ENCODE peak calls at places on chromosome 12, in nine cellular contexts. A, S, P, M, R, K, T, O and C are unnamed samples.
A peak's percentile ranks its signal among the peaks of the same experiment; 100 is the strongest.

GRCh38 chr12:126493366-126494108 is 1428.3 kb downstream of the AACS start:
- DNase-seq in M (no peak), R (no peak), A (no peak), S (no peak), K (no peak), T (no peak), P (peak; percentile 50), O (no peak), C (no peak)

GRCh38 chr12:68903511-68903910 is 29.5 kb downstream of the CPM start:
- DNase-seq in K (no peak), A (no peak), T (no peak), O (no peak), P (no peak), S (no peak), R (no peak), M (no peak), C (no peak)

GRCh38 chr12:109740694-109741245 is 27.1 kb downstream of the FAM222A start:
- DNase-seq in O (no peak), A (peak; percentile 66), T (no peak), R (no peak), S (no peak), P (no peak), M (peak; percentile 36), K (no peak), C (no peak)

GRCh38 chr12:55703288-55703687 is 4.4 kb downstream of the ITGA7 start:
- DNase-seq in M (peak; percentile 92), P (no peak), T (no peak), S (no peak), O (no peak), R (no peak), A (no peak), K (peak; percentile 66), C (no peak)

GRCh38 chr12:3273409-3273853 is 196.3 kb downstream of the TSPAN9 start:
- DNase-seq in R (no peak), S (no peak), T (no peak), K (no peak), M (no peak), O (no peak), A (no peak), P (peak; percentile 64), C (no peak)

GRCh38 chr12:110282956-110283817 is 2.1 kb downstream of the ATP2A2 start:
- DNase-seq in P (peak; percentile 22), O (no peak), S (no peak), M (no peak), T (no peak), R (peak; percentile 24), K (no peak), A (no peak), C (no peak)

GRCh38 chr12:57214398-57214781 is 2.2 kb upstream of the NXPH4 start:
- DNase-seq in R (peak; percentile 84), T (no peak), M (no peak), P (peak; percentile 82), O (peak; percentile 71), K (peak; percentile 55), S (peak; percentile 63), A (peak; percentile 95), C (no peak)

GRCh38 chr12:62435337-62436163 is 31.1 kb upstream of the MON2 start:
- DNase-seq in O (peak; percentile 44), K (peak; percentile 38), A (peak; percentile 94), P (peak; percentile 83), M (peak; percentile 65), R (peak; percentile 41), T (peak; percentile 22), S (peak; percentile 20), C (peak; percentile 11)

DNA sequence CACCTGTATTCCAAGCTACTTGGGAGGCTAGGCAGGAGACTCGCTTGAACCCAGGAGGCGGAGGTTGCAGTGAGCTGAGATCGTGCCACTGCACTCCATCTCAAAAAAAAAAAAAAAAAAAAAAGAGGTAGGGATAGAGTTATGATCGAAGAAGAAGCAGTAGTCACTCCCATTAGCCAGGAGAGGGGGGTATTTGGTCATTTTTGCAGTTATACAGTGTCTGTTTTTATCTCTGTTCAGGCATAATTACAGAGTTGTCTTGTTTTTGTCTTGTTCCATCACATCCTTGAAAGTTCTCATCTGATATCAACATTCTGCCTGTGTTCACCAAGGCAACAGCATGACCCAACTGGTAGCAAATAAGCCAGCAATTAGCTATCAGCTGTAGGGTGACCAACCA is 98.5 kb upstream of the TMPO start:
- DNase-seq in A (no peak), P (peak; percentile 28), O (no peak), R (peak; percentile 25), K (no peak), M (no peak), T (no peak), S (no peak), C (no peak)
- TF ChIP-seq CTCF in A (peak; percentile 62), P (peak; percentile 33), O (peak; percentile 59), R (peak; percentile 34), K (peak; percentile 21), M (no peak), T (peak; percentile 32), S (no peak), C (peak; percentile 36)

DNA sequence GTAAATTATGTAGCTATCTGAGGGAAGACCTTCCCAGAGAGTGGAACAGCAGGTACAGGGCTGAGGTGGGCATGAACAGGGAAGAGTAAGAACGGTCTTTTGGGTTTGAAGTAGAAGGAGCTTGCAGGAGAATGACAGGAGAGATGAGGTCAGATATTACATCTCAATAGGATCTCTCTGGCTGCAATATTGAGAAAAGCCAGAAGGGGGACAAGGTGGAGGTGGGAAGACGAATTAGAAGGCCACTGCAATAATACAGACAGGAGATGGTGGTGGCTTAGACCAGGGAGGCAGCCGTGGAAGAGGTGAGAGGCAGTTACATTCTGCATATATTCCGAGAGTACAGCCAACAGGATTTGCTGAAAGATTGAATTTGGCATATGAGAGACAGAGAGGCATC is 310.2 kb downstream of the APAF1 start:
- DNase-seq in K (no peak), O (no peak), T (no peak), P (no peak), R (peak; percentile 49), A (peak; percentile 88), S (no peak), M (no peak), C (no peak)
- TF ChIP-seq CTCF in K (no peak), O (peak; percentile 52), T (no peak), P (no peak), R (peak; percentile 71), A (peak; percentile 79), S (no peak), M (no peak), C (peak; percentile 46)

GRCh38 chr12:92107621-92108131 is 38.0 kb downstream of the BTG1 start:
- DNase-seq in M (no peak), K (no peak), S (no peak), A (peak; percentile 70), T (no peak), O (peak; percentile 10), R (no peak), P (no peak), C (no peak)

GRCh38 chr12:92105110-92105509 is 40.5 kb downstream of the BTG1 start:
- DNase-seq in M (no peak), P (no peak), K (no peak), A (no peak), O (no peak), R (no peak), S (no peak), T (no peak), C (no peak)

GRCh38 chr12:92108651-92109050 is 37.0 kb downstream of the BTG1 start:
- DNase-seq in M (peak; percentile 83), A (peak; percentile 69), R (no peak), S (no peak), T (peak; percentile 41), O (no peak), K (peak; percentile 13), P (peak; percentile 91), C (peak; percentile 64)

GRCh38 chr12:92105676-92106075 is 40.0 kb downstream of the BTG1 start:
- DNase-seq in M (no peak), P (no peak), S (no peak), O (no peak), A (no peak), R (no peak), K (no peak), T (no peak), C (no peak)

DNA sequence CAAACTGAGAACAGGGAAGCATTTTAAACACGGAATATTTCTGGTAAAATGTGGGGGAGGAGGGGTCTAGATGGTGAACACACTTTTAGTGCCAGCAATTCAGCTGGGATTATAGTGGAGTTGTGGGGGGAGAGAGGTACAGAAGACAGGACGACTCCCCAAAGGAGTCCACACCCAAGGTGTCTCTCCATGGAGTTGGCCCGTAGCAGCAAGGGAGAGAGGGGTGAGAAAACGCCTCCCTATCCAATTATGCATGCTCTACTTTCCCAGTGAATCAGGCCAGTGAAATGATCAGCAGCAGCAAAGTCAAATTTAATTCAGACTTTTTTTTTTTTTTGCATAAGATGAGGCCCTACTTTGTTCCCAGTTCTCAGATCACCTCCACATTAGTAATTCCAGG is 38.6 kb downstream of the BTG1 start:
- DNase-seq in T (no peak), K (no peak), R (no peak), M (no peak), O (no peak), S (no peak), P (no peak), A (peak; percentile 59), C (no peak)
- TF ChIP-seq CTCF in T (no peak), K (no peak), R (no peak), M (no peak), O (no peak), S (no peak), P (no peak), A (no peak), C (no peak)

GRCh38 chr12:26271889-26272492 is 76.6 kb downstream of the SSPN start:
- DNase-seq in K (peak; percentile 83), P (peak; percentile 90), T (no peak), O (no peak), M (peak; percentile 89), A (no peak), R (no peak), S (no peak), C (no peak)

GRCh38 chr12:26273811-26274210 is 78.4 kb downstream of the SSPN start:
- DNase-seq in P (no peak), S (no peak), T (no peak), K (no peak), M (no peak), R (no peak), O (no peak), A (peak; percentile 79), C (no peak)

GRCh38 chr12:26276709-26277108 is 81.3 kb downstream of the SSPN start:
- DNase-seq in O (no peak), P (peak; percentile 50), R (no peak), A (no peak), K (no peak), S (no peak), M (no peak), T (no peak), C (no peak)

GRCh38 chr12:26275313-26276257 is 80.2 kb downstream of the SSPN start:
- DNase-seq in R (no peak), O (no peak), S (no peak), K (no peak), A (no peak), T (no peak), M (no peak), P (peak; percentile 52), C (no peak)

DNA sequence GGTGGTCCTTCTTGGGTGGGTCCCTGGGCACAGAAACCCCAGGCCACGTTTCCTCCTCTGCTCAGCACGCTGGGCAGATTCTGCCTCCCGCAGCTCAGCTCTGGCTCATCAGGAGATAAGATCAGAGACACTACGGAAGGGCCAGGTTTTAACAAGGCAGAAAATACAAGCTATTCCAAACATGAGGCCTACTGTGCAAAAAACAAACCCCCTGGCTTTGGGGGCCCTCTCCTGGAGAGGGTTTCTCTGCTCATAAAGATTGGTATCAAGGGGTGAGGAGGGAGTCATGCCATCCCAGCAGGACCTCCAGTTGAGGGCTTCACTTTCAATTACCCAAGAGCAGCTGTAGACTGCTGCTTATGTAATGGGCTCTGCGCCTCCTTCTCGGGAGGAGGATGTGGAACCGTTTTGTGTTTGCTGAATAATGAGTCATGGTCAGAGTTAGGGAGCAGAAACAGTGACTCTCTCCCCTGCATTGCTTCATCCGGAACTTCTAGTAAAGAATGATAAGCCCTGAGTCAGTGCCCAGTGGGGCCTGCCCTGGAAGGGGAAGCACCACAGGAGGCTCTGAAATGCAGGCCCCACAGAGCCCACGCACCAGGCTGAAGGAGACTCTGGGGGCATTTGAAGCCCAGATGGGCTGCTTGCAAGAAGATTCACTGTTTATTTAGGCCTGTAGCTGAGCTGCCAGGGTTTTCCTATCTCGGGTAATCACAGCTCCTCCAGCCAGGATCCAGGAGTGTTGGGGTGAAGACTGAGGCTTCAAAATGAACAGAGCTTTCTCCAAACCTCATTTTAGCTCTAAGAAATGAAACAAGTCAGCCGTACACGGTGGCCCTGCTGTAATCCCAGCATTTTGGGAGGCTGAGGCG is 79.3 kb downstream of the SSPN start:
- DNase-seq in O (no peak), T (peak; percentile 91), S (peak; percentile 43), P (peak; percentile 99), M (peak; percentile 95), R (no peak), K (peak; percentile 85), A (peak; percentile 83), C (peak; percentile 99)
- TF ChIP-seq CTCF in O (no peak), T (no peak), S (no peak), P (no peak), M (no peak), R (no peak), K (no peak), A (peak; percentile 30), C (peak; percentile 41)